ENCODE peak calls at places on chromosomes 3 and 15, in seven cellular contexts. One of them, this sample, is unnamed.

GRCh38 chr15:32802296-32802936 is 84.6 kb downstream of the GREM1 start:
- DNase-seq in kidney tubule cell: no peak
- DNase-seq in GM20000: no peak
- DNase-seq in tibial artery: no peak
- DNase-seq in OCI-M1: peak
- DNase-seq in NCI-H1694: no peak
- DNase-seq in IMR-90: peak
- DNase-seq in this sample: peak

GRCh38 chr15:90234519-90234988 is 545 bp downstream of the GDPGP1 start:
- DNase-seq in kidney tubule cell: no peak
- DNase-seq in GM20000: no peak
- DNase-seq in tibial artery: no peak
- DNase-seq in OCI-M1: peak
- DNase-seq in NCI-H1694: no peak
- DNase-seq in IMR-90: peak
- DNase-seq in this sample: no peak

GRCh38 chr3:132543016-132543739 is 53.9 kb upstream of the ACKR4 start:
- DNase-seq in kidney tubule cell: peak
- DNase-seq in GM20000: no peak
- DNase-seq in tibial artery: no peak
- DNase-seq in OCI-M1: peak
- DNase-seq in NCI-H1694: no peak
- DNase-seq in IMR-90: peak
- DNase-seq in this sample: peak

GRCh38 chr15:33320017-33320416 is 9.2 kb downstream of the RYR3 start:
- DNase-seq in kidney tubule cell: no peak
- DNase-seq in GM20000: no peak
- DNase-seq in tibial artery: no peak
- DNase-seq in OCI-M1: no peak
- DNase-seq in NCI-H1694: no peak
- DNase-seq in IMR-90: no peak
- DNase-seq in this sample: no peak

GRCh38 chr15:62063851-62064635 is 2.7 kb upstream of the C2CD4A start:
- DNase-seq in kidney tubule cell: peak
- DNase-seq in GM20000: no peak
- DNase-seq in tibial artery: no peak
- DNase-seq in OCI-M1: no peak
- DNase-seq in NCI-H1694: no peak
- DNase-seq in IMR-90: no peak
- DNase-seq in this sample: peak

GRCh38 chr15:59353994-59354951 is 18.4 kb downstream of the MYO1E start:
- DNase-seq in kidney tubule cell: no peak
- DNase-seq in GM20000: peak
- DNase-seq in tibial artery: no peak
- DNase-seq in OCI-M1: no peak
- DNase-seq in NCI-H1694: no peak
- DNase-seq in IMR-90: no peak
- DNase-seq in this sample: no peak

GRCh38 chr3:87370007-87370406 is 93.6 kb upstream of the POU1F1 start:
- DNase-seq in kidney tubule cell: no peak
- DNase-seq in GM20000: no peak
- DNase-seq in tibial artery: no peak
- DNase-seq in OCI-M1: no peak
- DNase-seq in NCI-H1694: no peak
- DNase-seq in IMR-90: no peak
- DNase-seq in this sample: no peak

GRCh38 chr3:143443851-143444331 is 324.3 kb downstream of the CHST2 start:
- DNase-seq in kidney tubule cell: peak
- DNase-seq in GM20000: no peak
- DNase-seq in tibial artery: peak
- DNase-seq in OCI-M1: peak
- DNase-seq in NCI-H1694: no peak
- DNase-seq in IMR-90: peak
- DNase-seq in this sample: peak

GRCh38 chr15:60551781-60552161 is 72.8 kb upstream of the ICE2 start:
- DNase-seq in kidney tubule cell: no peak
- DNase-seq in GM20000: no peak
- DNase-seq in tibial artery: no peak
- DNase-seq in OCI-M1: no peak
- DNase-seq in NCI-H1694: no peak
- DNase-seq in IMR-90: no peak
- DNase-seq in this sample: no peak

GRCh38 chr3:186213946-186214345 is 105.1 kb upstream of the ETV5 start:
- DNase-seq in kidney tubule cell: no peak
- DNase-seq in GM20000: no peak
- DNase-seq in tibial artery: no peak
- DNase-seq in OCI-M1: no peak
- DNase-seq in NCI-H1694: no peak
- DNase-seq in IMR-90: no peak
- DNase-seq in this sample: peak

GRCh38 chr3:133535971-133536634 is 37.4 kb upstream of the CDV3 start:
- DNase-seq in kidney tubule cell: peak
- DNase-seq in GM20000: no peak
- DNase-seq in tibial artery: peak
- DNase-seq in OCI-M1: no peak
- DNase-seq in NCI-H1694: peak
- DNase-seq in IMR-90: peak
- DNase-seq in this sample: peak

GRCh38 chr3:120170223-120170622 is 76.0 kb upstream of the GSK3B start:
- DNase-seq in kidney tubule cell: peak
- DNase-seq in GM20000: no peak
- DNase-seq in tibial artery: no peak
- DNase-seq in OCI-M1: no peak
- DNase-seq in NCI-H1694: no peak
- DNase-seq in IMR-90: peak
- DNase-seq in this sample: peak

GRCh38 chr3:60555704-60556340 is 695.4 kb downstream of the FHIT start:
- DNase-seq in kidney tubule cell: peak
- DNase-seq in GM20000: peak
- DNase-seq in tibial artery: no peak
- DNase-seq in OCI-M1: no peak
- DNase-seq in NCI-H1694: no peak
- DNase-seq in IMR-90: peak
- DNase-seq in this sample: peak

GRCh38 chr15:33639968-33640367 is 328.3 kb upstream of the CHRM5 start:
- DNase-seq in kidney tubule cell: no peak
- DNase-seq in GM20000: no peak
- DNase-seq in tibial artery: no peak
- DNase-seq in OCI-M1: no peak
- DNase-seq in NCI-H1694: no peak
- DNase-seq in IMR-90: no peak
- DNase-seq in this sample: no peak

GRCh38 chr3:196063456-196063855 is 18.4 kb downstream of the TFRC start:
- DNase-seq in kidney tubule cell: no peak
- DNase-seq in GM20000: no peak
- DNase-seq in tibial artery: no peak
- DNase-seq in OCI-M1: no peak
- DNase-seq in NCI-H1694: no peak
- DNase-seq in IMR-90: peak
- DNase-seq in this sample: no peak

GRCh38 chr15:52483712-52484111 is 45.0 kb downstream of the MYO5A start:
- DNase-seq in kidney tubule cell: peak
- DNase-seq in GM20000: no peak
- DNase-seq in tibial artery: no peak
- DNase-seq in OCI-M1: no peak
- DNase-seq in NCI-H1694: no peak
- DNase-seq in IMR-90: peak
- DNase-seq in this sample: peak

GRCh38 chr15:31265090-31265870 is 61.4 kb upstream of the KLF13 start:
- DNase-seq in kidney tubule cell: no peak
- DNase-seq in GM20000: no peak
- DNase-seq in tibial artery: peak
- DNase-seq in OCI-M1: no peak
- DNase-seq in NCI-H1694: no peak
- DNase-seq in IMR-90: no peak
- DNase-seq in this sample: no peak

GRCh38 chr15:72203507-72203837 is 5.9 kb upstream of the GRAMD2A start:
- DNase-seq in kidney tubule cell: peak
- DNase-seq in GM20000: no peak
- DNase-seq in tibial artery: peak
- DNase-seq in OCI-M1: no peak
- DNase-seq in NCI-H1694: peak
- DNase-seq in IMR-90: peak
- DNase-seq in this sample: peak

GRCh38 chr3:10389995-10390394 is 69.1 kb upstream of the SEC13 start:
- DNase-seq in kidney tubule cell: no peak
- DNase-seq in GM20000: peak
- DNase-seq in tibial artery: no peak
- DNase-seq in OCI-M1: peak
- DNase-seq in NCI-H1694: no peak
- DNase-seq in IMR-90: no peak
- DNase-seq in this sample: no peak

GRCh38 chr3:25556504-25556903 is 108.2 kb downstream of the TOP2B start:
- DNase-seq in kidney tubule cell: no peak
- DNase-seq in GM20000: no peak
- DNase-seq in tibial artery: no peak
- DNase-seq in OCI-M1: peak
- DNase-seq in NCI-H1694: no peak
- DNase-seq in IMR-90: no peak
- DNase-seq in this sample: peak

This sample was measured in HFFc6.